ENCODE peak calls at places on chromosomes 2 and 18, in nine cellular contexts. One of them, this sample, is unnamed.

GRCh38 chr2:220036431-220036830 is 409.0 kb downstream of the SLC4A3 start:
- DNase-seq in neural progenitor cell: no peak
- DNase-seq in osteocyte: no peak
- DNase-seq in GM12864: no peak
- DNase-seq in BE2C: no peak
- DNase-seq in Calu3: no peak
- DNase-seq in tibial artery: no peak
- DNase-seq in neural crest cell: no peak
- DNase-seq in activated CD8-positive, alpha-beta T cell treated with anti-CD3 and anti-CD28 coated beads for 36 hours: no peak
- DNase-seq in this sample: no peak

GRCh38 chr2:61042807-61043206 is 22.9 kb upstream of the SANBR start:
- DNase-seq in neural progenitor cell: no peak
- DNase-seq in osteocyte: no peak
- DNase-seq in GM12864: no peak
- DNase-seq in BE2C: no peak
- DNase-seq in Calu3: no peak
- DNase-seq in tibial artery: no peak
- DNase-seq in neural crest cell: no peak
- DNase-seq in activated CD8-positive, alpha-beta T cell treated with anti-CD3 and anti-CD28 coated beads for 36 hours: no peak
- DNase-seq in this sample: no peak

GRCh38 chr2:214035091-214035852 is 375.6 kb upstream of the VWC2L start:
- DNase-seq in neural progenitor cell: no peak
- DNase-seq in osteocyte: no peak
- DNase-seq in GM12864: no peak
- DNase-seq in BE2C: no peak
- DNase-seq in Calu3: no peak
- DNase-seq in tibial artery: no peak
- DNase-seq in neural crest cell: no peak
- DNase-seq in activated CD8-positive, alpha-beta T cell treated with anti-CD3 and anti-CD28 coated beads for 36 hours: no peak
- DNase-seq in this sample: no peak

GRCh38 chr2:217106650-217107014 is 246.8 kb upstream of the TNP1 start:
- DNase-seq in neural progenitor cell: peak; percentile 38
- DNase-seq in osteocyte: no peak
- DNase-seq in GM12864: no peak
- DNase-seq in BE2C: no peak
- DNase-seq in Calu3: no peak
- DNase-seq in tibial artery: no peak
- DNase-seq in neural crest cell: no peak
- DNase-seq in activated CD8-positive, alpha-beta T cell treated with anti-CD3 and anti-CD28 coated beads for 36 hours: no peak
- DNase-seq in this sample: no peak

GRCh38 chr2:144011553-144011952 is 508.4 kb downstream of the ZEB2 start:
- DNase-seq in neural progenitor cell: no peak
- DNase-seq in osteocyte: no peak
- DNase-seq in GM12864: no peak
- DNase-seq in BE2C: no peak
- DNase-seq in Calu3: no peak
- DNase-seq in tibial artery: no peak
- DNase-seq in neural crest cell: no peak
- DNase-seq in activated CD8-positive, alpha-beta T cell treated with anti-CD3 and anti-CD28 coated beads for 36 hours: no peak
- DNase-seq in this sample: no peak

GRCh38 chr18:361941-362913 is 94.4 kb upstream of the THOC1 start:
- DNase-seq in neural progenitor cell: peak; percentile 16
- DNase-seq in osteocyte: peak; percentile 89
- DNase-seq in GM12864: no peak
- DNase-seq in BE2C: peak; percentile 8
- DNase-seq in Calu3: peak; percentile 15
- DNase-seq in tibial artery: peak; percentile 69
- DNase-seq in neural crest cell: peak; percentile 3
- DNase-seq in activated CD8-positive, alpha-beta T cell treated with anti-CD3 and anti-CD28 coated beads for 36 hours: no peak
- DNase-seq in this sample: no peak

GRCh38 chr2:186544255-186544675 is 45.6 kb upstream of the ITGAV start:
- DNase-seq in neural progenitor cell: peak; percentile 45
- DNase-seq in osteocyte: no peak
- DNase-seq in GM12864: no peak
- DNase-seq in BE2C: no peak
- DNase-seq in Calu3: peak; percentile 38
- DNase-seq in tibial artery: no peak
- DNase-seq in neural crest cell: no peak
- DNase-seq in activated CD8-positive, alpha-beta T cell treated with anti-CD3 and anti-CD28 coated beads for 36 hours: no peak
- DNase-seq in this sample: no peak

GRCh38 chr2:226869371-226869770 is 33.5 kb downstream of the RHBDD1 start:
- DNase-seq in neural progenitor cell: no peak
- DNase-seq in osteocyte: no peak
- DNase-seq in GM12864: no peak
- DNase-seq in BE2C: no peak
- DNase-seq in Calu3: no peak
- DNase-seq in tibial artery: no peak
- DNase-seq in neural crest cell: no peak
- DNase-seq in activated CD8-positive, alpha-beta T cell treated with anti-CD3 and anti-CD28 coated beads for 36 hours: no peak
- DNase-seq in this sample: no peak

GRCh38 chr2:151973901-151974199 is 125.0 kb downstream of the CACNB4 start:
- DNase-seq in neural progenitor cell: peak; percentile 69
- DNase-seq in osteocyte: no peak
- DNase-seq in GM12864: no peak
- DNase-seq in BE2C: peak; percentile 36
- DNase-seq in Calu3: no peak
- DNase-seq in tibial artery: peak; percentile 31
- DNase-seq in neural crest cell: peak; percentile 43
- DNase-seq in activated CD8-positive, alpha-beta T cell treated with anti-CD3 and anti-CD28 coated beads for 36 hours: no peak
- DNase-seq in this sample: no peak

GRCh38 chr2:232668805-232669444 is 28.2 kb upstream of the GIGYF2 start:
- DNase-seq in neural progenitor cell: peak; percentile 51
- DNase-seq in osteocyte: no peak
- DNase-seq in GM12864: no peak
- DNase-seq in BE2C: no peak
- DNase-seq in Calu3: peak; percentile 20
- DNase-seq in tibial artery: peak; percentile 36
- DNase-seq in neural crest cell: peak; percentile 9
- DNase-seq in activated CD8-positive, alpha-beta T cell treated with anti-CD3 and anti-CD28 coated beads for 36 hours: peak; percentile 12
- DNase-seq in this sample: no peak

GRCh38 chr2:11079131-11079824 is 76.0 kb upstream of the SLC66A3 start:
- DNase-seq in neural progenitor cell: no peak
- DNase-seq in osteocyte: peak; percentile 30
- DNase-seq in GM12864: no peak
- DNase-seq in BE2C: no peak
- DNase-seq in Calu3: no peak
- DNase-seq in tibial artery: no peak
- DNase-seq in neural crest cell: no peak
- DNase-seq in activated CD8-positive, alpha-beta T cell treated with anti-CD3 and anti-CD28 coated beads for 36 hours: no peak
- DNase-seq in this sample: no peak

GRCh38 chr2:221895366-221896121 is 323.4 kb upstream of the EPHA4 start:
- DNase-seq in neural progenitor cell: no peak
- DNase-seq in osteocyte: no peak
- DNase-seq in GM12864: no peak
- DNase-seq in BE2C: no peak
- DNase-seq in Calu3: no peak
- DNase-seq in tibial artery: no peak
- DNase-seq in neural crest cell: no peak
- DNase-seq in activated CD8-positive, alpha-beta T cell treated with anti-CD3 and anti-CD28 coated beads for 36 hours: no peak
- DNase-seq in this sample: no peak

GRCh38 chr18:26677957-26678356 is 129.6 kb upstream of the KCTD1 start:
- DNase-seq in neural progenitor cell: no peak
- DNase-seq in osteocyte: no peak
- DNase-seq in GM12864: no peak
- DNase-seq in BE2C: no peak
- DNase-seq in Calu3: no peak
- DNase-seq in tibial artery: no peak
- DNase-seq in neural crest cell: no peak
- DNase-seq in activated CD8-positive, alpha-beta T cell treated with anti-CD3 and anti-CD28 coated beads for 36 hours: no peak
- DNase-seq in this sample: no peak

GRCh38 chr2:217314021-217314460 is 454.2 kb upstream of the TNP1 start:
- DNase-seq in neural progenitor cell: no peak
- DNase-seq in osteocyte: no peak
- DNase-seq in GM12864: no peak
- DNase-seq in BE2C: no peak
- DNase-seq in Calu3: no peak
- DNase-seq in tibial artery: no peak
- DNase-seq in neural crest cell: no peak
- DNase-seq in activated CD8-positive, alpha-beta T cell treated with anti-CD3 and anti-CD28 coated beads for 36 hours: no peak
- DNase-seq in this sample: no peak

GRCh38 chr2:111919362-111919761 is 21.0 kb downstream of the MERTK start:
- DNase-seq in neural progenitor cell: peak; percentile 31
- DNase-seq in osteocyte: no peak
- DNase-seq in GM12864: no peak
- DNase-seq in BE2C: no peak
- DNase-seq in Calu3: no peak
- DNase-seq in tibial artery: no peak
- DNase-seq in neural crest cell: no peak
- DNase-seq in activated CD8-positive, alpha-beta T cell treated with anti-CD3 and anti-CD28 coated beads for 36 hours: no peak
- DNase-seq in this sample: no peak
- TF ChIP-seq CTCF in neural progenitor cell: peak; percentile 48
- TF ChIP-seq CTCF in osteocyte: no peak
- TF ChIP-seq CTCF in GM12864: peak; percentile 33
- TF ChIP-seq CTCF in BE2C: peak; percentile 21
- TF ChIP-seq CTCF in Calu3: no peak
- TF ChIP-seq CTCF in tibial artery: no peak
- TF ChIP-seq CTCF in neural crest cell: peak; percentile 31
- TF ChIP-seq CTCF in activated CD8-positive, alpha-beta T cell treated with anti-CD3 and anti-CD28 coated beads for 36 hours: no peak
- TF ChIP-seq CTCF in this sample: no peak

DNA sequence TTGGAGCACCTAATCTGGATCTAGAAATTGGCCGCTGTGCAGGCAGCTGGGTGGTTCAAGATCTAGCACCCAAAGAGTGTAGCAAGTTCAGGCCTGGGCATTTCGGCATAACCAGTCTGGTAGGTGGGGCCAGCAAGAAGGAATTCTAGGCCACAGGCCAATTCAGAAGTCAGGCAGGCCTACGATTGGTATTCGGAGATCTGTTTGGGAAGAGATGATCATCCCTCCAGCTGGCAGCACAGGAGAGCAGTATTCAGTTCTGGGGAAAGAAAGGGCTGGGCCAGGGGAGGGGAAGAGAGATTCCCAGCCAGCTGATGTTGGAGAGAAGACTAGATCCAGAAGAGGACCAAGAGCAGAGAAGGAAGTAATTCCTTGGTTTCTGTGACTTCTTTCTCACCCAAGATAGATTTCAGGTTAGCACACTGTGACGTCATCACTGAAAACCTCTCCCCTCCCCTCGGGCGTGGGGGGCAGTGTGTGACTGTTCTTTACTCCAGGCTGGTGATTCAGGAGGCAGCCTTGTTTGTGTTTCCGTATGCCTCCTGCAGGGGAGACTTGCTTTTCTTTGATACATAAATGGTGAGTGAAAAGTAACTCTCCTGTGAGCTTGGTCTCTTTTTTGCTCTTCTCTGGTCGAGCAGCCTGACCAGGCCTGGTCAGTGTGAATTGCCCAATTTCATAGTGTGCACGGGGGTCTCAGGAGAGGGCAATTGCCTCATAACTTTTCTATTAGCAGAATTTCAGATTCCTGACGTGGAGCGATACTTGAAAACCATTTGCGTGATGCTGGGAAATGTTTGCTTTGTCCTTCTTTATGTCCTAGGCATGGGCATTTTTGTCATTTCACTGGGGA is 61.1 kb downstream of the MEIS1 start:
- DNase-seq in neural progenitor cell: peak; percentile 38
- DNase-seq in osteocyte: no peak
- DNase-seq in GM12864: no peak
- DNase-seq in BE2C: no peak
- DNase-seq in Calu3: peak; percentile 71
- DNase-seq in tibial artery: peak; percentile 49
- DNase-seq in neural crest cell: no peak
- DNase-seq in activated CD8-positive, alpha-beta T cell treated with anti-CD3 and anti-CD28 coated beads for 36 hours: no peak
- DNase-seq in this sample: no peak
- TF ChIP-seq CTCF in neural progenitor cell: no peak
- TF ChIP-seq CTCF in osteocyte: no peak
- TF ChIP-seq CTCF in GM12864: no peak
- TF ChIP-seq CTCF in BE2C: no peak
- TF ChIP-seq CTCF in Calu3: no peak
- TF ChIP-seq CTCF in tibial artery: peak; percentile 42
- TF ChIP-seq CTCF in neural crest cell: no peak
- TF ChIP-seq CTCF in activated CD8-positive, alpha-beta T cell treated with anti-CD3 and anti-CD28 coated beads for 36 hours: no peak
- TF ChIP-seq CTCF in this sample: no peak

DNA sequence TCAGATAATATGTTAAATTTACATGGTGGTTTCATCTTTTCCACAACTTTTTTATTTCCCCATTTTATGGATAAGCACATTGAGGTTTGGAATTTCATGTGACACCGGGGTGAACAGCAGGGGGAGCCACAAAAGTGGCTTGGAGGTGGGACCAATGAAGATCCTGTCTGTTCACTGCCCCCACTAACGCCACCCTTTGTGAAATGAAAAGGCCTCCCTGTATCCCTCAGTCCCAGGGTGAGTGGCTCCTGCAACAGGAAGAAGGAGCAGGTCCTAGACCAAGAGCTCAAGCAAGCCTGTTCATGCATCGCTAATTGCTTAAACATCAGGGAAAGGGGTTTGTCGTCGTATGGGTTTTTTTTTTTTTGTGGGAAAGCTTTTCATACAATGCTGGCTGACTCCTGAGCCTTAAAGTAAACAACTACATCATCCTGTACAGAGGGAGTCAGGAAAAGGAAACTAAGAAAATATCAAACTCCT is 267.8 kb upstream of the EPAS1 start:
- DNase-seq in neural progenitor cell: peak; percentile 37
- DNase-seq in osteocyte: no peak
- DNase-seq in GM12864: no peak
- DNase-seq in BE2C: no peak
- DNase-seq in Calu3: no peak
- DNase-seq in tibial artery: no peak
- DNase-seq in neural crest cell: no peak
- DNase-seq in activated CD8-positive, alpha-beta T cell treated with anti-CD3 and anti-CD28 coated beads for 36 hours: no peak
- DNase-seq in this sample: no peak
- TF ChIP-seq CTCF in neural progenitor cell: peak; percentile 37
- TF ChIP-seq CTCF in osteocyte: peak; percentile 16
- TF ChIP-seq CTCF in GM12864: peak; percentile 20
- TF ChIP-seq CTCF in BE2C: peak; percentile 7
- TF ChIP-seq CTCF in Calu3: no peak
- TF ChIP-seq CTCF in tibial artery: no peak
- TF ChIP-seq CTCF in neural crest cell: peak; percentile 18
- TF ChIP-seq CTCF in activated CD8-positive, alpha-beta T cell treated with anti-CD3 and anti-CD28 coated beads for 36 hours: no peak
- TF ChIP-seq CTCF in this sample: peak; percentile 30

DNA sequence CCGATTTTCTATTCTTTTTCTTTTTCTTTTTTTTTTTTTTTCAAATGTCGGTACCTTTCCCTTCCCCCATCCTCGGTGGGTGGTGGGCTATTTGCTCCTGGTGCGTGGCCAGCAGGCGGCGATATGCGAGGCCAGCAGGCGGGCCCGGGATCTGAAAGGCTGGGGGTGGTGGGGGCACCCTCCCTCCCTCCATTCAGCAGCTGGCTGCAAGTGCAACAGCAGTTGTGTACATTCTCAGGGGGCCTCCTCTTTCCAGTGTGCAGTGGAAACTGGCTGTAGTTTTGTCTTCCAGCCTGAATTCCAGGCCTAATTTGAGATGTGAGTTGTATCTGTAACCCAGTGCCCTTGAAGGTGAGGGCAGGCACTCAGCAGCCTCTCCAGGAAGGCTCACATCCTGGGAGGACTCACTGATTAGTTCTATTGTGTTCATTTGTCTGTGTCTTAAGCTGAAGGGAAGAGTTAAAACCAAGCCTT is 3.1 kb downstream of the MYCN start:
- DNase-seq in neural progenitor cell: peak; percentile 85
- DNase-seq in osteocyte: no peak
- DNase-seq in GM12864: no peak
- DNase-seq in BE2C: peak; percentile 100
- DNase-seq in Calu3: peak; percentile 69
- DNase-seq in tibial artery: no peak
- DNase-seq in neural crest cell: peak; percentile 65
- DNase-seq in activated CD8-positive, alpha-beta T cell treated with anti-CD3 and anti-CD28 coated beads for 36 hours: peak; percentile 38
- DNase-seq in this sample: peak; percentile 39
- TF ChIP-seq CTCF in neural progenitor cell: peak; percentile 81
- TF ChIP-seq CTCF in osteocyte: peak; percentile 36
- TF ChIP-seq CTCF in GM12864: peak; percentile 32
- TF ChIP-seq CTCF in BE2C: no peak
- TF ChIP-seq CTCF in Calu3: peak; percentile 75
- TF ChIP-seq CTCF in tibial artery: no peak
- TF ChIP-seq CTCF in neural crest cell: peak; percentile 82
- TF ChIP-seq CTCF in activated CD8-positive, alpha-beta T cell treated with anti-CD3 and anti-CD28 coated beads for 36 hours: no peak
- TF ChIP-seq CTCF in this sample: peak; percentile 31

GRCh38 chr2:206085742-206086445 is at the start of gene INO80D:
- DNase-seq in neural progenitor cell: peak; percentile 90
- DNase-seq in osteocyte: peak; percentile 90
- DNase-seq in GM12864: peak; percentile 75
- DNase-seq in BE2C: peak; percentile 85
- DNase-seq in Calu3: peak; percentile 74
- DNase-seq in tibial artery: peak; percentile 80
- DNase-seq in neural crest cell: peak; percentile 57
- DNase-seq in activated CD8-positive, alpha-beta T cell treated with anti-CD3 and anti-CD28 coated beads for 36 hours: peak; percentile 90
- DNase-seq in this sample: peak; percentile 83
- TF ChIP-seq CTCF in neural progenitor cell: peak; percentile 58
- TF ChIP-seq CTCF in osteocyte: peak; percentile 49
- TF ChIP-seq CTCF in GM12864: peak; percentile 76
- TF ChIP-seq CTCF in BE2C: peak; percentile 61
- TF ChIP-seq CTCF in Calu3: peak; percentile 53
- TF ChIP-seq CTCF in tibial artery: peak; percentile 55
- TF ChIP-seq CTCF in neural crest cell: peak; percentile 62
- TF ChIP-seq CTCF in activated CD8-positive, alpha-beta T cell treated with anti-CD3 and anti-CD28 coated beads for 36 hours: peak; percentile 75
- TF ChIP-seq CTCF in this sample: peak; percentile 62